ENCODE peak calls at places on chromosomes 4 and X, in ten cellular contexts. L is ovary, N is transverse colon, S is IMR-90, B is stomach, T is thyroid gland, U is K562, P is heart left ventricle, C is Peyer's patch, K is breast epithelium. O is an unnamed sample.

GRCh38 chr4:6963139-6963611 is 53.5 kb downstream of the TBC1D14 start:
- DNase-seq in L (no peak), N (no peak), S (peak), B (no peak), T (no peak), U (no peak), P (no peak), C (peak), K (no peak), O (no peak)

GRCh38 chrX:40171513-40172168 is 73.9 kb upstream of the BCOR start:
- DNase-seq in L (no peak), N (no peak), S (no peak), B (no peak), T (peak), U (peak), P (peak), C (peak), K (no peak), O (no peak)

GRCh38 chr4:84218002-84218401 is 281.1 kb downstream of the NKX6-1 start:
- DNase-seq in L (no peak), N (no peak), S (no peak), B (no peak), T (no peak), U (no peak), P (no peak), C (no peak), K (no peak), O (no peak)

GRCh38 chr4:87410669-87411068 is 11.7 kb upstream of the NUDT9 start:
- DNase-seq in L (no peak), N (no peak), S (peak), B (no peak), T (no peak), U (no peak), P (no peak), C (no peak), K (no peak), O (no peak)

GRCh38 chr4:23966720-23967119 is 76.9 kb upstream of the PPARGC1A start:
- DNase-seq in L (no peak), N (no peak), S (no peak), B (no peak), T (no peak), U (no peak), P (no peak), C (no peak), K (no peak), O (no peak)

GRCh38 chr4:108035691-108036090 is 46.0 kb downstream of the HADH start:
- DNase-seq in L (no peak), N (peak), S (no peak), B (no peak), T (no peak), U (no peak), P (no peak), C (no peak), K (no peak), O (no peak)

GRCh38 chr4:42359686-42360085 is 37.6 kb upstream of the SHISA3 start:
- DNase-seq in L (no peak), N (no peak), S (peak), B (no peak), T (no peak), U (no peak), P (no peak), C (no peak), K (no peak), O (no peak)

GRCh38 chrX:35890699-35891098 is 28.8 kb upstream of the CFAP47 start:
- DNase-seq in L (no peak), N (peak), S (peak), B (peak), T (peak), U (peak), P (no peak), C (no peak), K (no peak), O (peak)

GRCh38 chrX:109856974-109857373 is 123.9 kb upstream of the ACSL4 start:
- DNase-seq in L (no peak), N (no peak), S (peak), B (no peak), T (no peak), U (peak), P (no peak), C (no peak), K (no peak), O (no peak)

GRCh38 chrX:18951032-18951431 is 32.9 kb downstream of the PHKA2 start:
- DNase-seq in L (no peak), N (no peak), S (no peak), B (no peak), T (no peak), U (no peak), P (no peak), C (no peak), K (no peak), O (no peak)

GRCh38 chr4:156021298-156021697 is 67.6 kb upstream of the CTSO start:
- DNase-seq in L (no peak), N (no peak), S (no peak), B (no peak), T (no peak), U (no peak), P (no peak), C (no peak), K (no peak), O (no peak)

GRCh38 chr4:165070560-165070959 is 16.9 kb downstream of the TRIM75 start:
- DNase-seq in L (no peak), N (no peak), S (no peak), B (no peak), T (no peak), U (no peak), P (no peak), C (no peak), K (no peak), O (no peak)

GRCh38 chrX:131739823-131740222 is 195.9 kb downstream of the OR13H1 start:
- DNase-seq in L (no peak), N (no peak), S (no peak), B (no peak), T (no peak), U (no peak), P (no peak), C (no peak), K (no peak), O (no peak)

GRCh38 chr4:140595065-140595464 is 26.3 kb upstream of the UCP1 start:
- DNase-seq in L (no peak), N (peak), S (peak), B (peak), T (peak), U (no peak), P (no peak), C (no peak), K (no peak), O (peak)

GRCh38 chrX:103538728-103539127 is 19.4 kb upstream of the RAB40A start:
- DNase-seq in L (no peak), N (no peak), S (peak), B (no peak), T (no peak), U (no peak), P (no peak), C (no peak), K (no peak), O (peak)

GRCh38 chr4:73416423-73417087 is 12.5 kb downstream of the ALB start:
- DNase-seq in L (no peak), N (no peak), S (no peak), B (no peak), T (no peak), U (no peak), P (no peak), C (no peak), K (no peak), O (no peak)

GRCh38 chr4:185395255-185395955 is at the start of gene LRP2BP:
- DNase-seq in L (no peak), N (no peak), S (no peak), B (no peak), T (no peak), U (no peak), P (no peak), C (no peak), K (no peak), O (no peak)

GRCh38 chr4:159010563-159011260 is 92.2 kb upstream of the RAPGEF2 start:
- DNase-seq in L (peak), N (peak), S (peak), B (peak), T (peak), U (no peak), P (peak), C (no peak), K (peak), O (peak)

GRCh38 chr4:112361181-112361791 is 64.1 kb downstream of the ALPK1 start:
- DNase-seq in L (no peak), N (no peak), S (peak), B (no peak), T (no peak), U (no peak), P (no peak), C (no peak), K (no peak), O (no peak)

GRCh38 chrX:129041319-129041718 is 482.0 kb downstream of the SMARCA1 start:
- DNase-seq in L (no peak), N (no peak), S (no peak), B (no peak), T (no peak), U (no peak), P (no peak), C (no peak), K (no peak), O (no peak)

GRCh38 chrX:254630-255215 is 26.5 kb upstream of the PLCXD1 start:
- DNase-seq in L (no peak), N (no peak), S (no peak), B (peak), T (no peak), U (no peak), P (no peak), C (no peak), K (peak), O (no peak)

GRCh38 chrX:9681422-9681821 is 84.2 kb downstream of the GPR143 start:
- DNase-seq in L (no peak), N (no peak), S (peak), B (no peak), T (no peak), U (no peak), P (no peak), C (no peak), K (no peak), O (no peak)

GRCh38 chrX:152992120-152992519 is 1.8 kb downstream of the PNMA5 start:
- DNase-seq in L (no peak), N (no peak), S (no peak), B (no peak), T (no peak), U (no peak), P (no peak), C (no peak), K (no peak), O (no peak)

GRCh38 chr4:89307446-89308160 is at the start of gene GPRIN3:
- DNase-seq in L (peak), N (peak), S (no peak), B (peak), T (peak), U (no peak), P (peak), C (peak), K (no peak), O (peak)

GRCh38 chrX:47112316-47112954 is 32.1 kb downstream of the NDUFB11 start:
- DNase-seq in L (no peak), N (no peak), S (no peak), B (no peak), T (peak), U (no peak), P (no peak), C (peak), K (no peak), O (no peak)

GRCh38 chr4:30068234-30068633 is 651.9 kb upstream of the PCDH7 start:
- DNase-seq in L (no peak), N (no peak), S (no peak), B (no peak), T (no peak), U (no peak), P (no peak), C (no peak), K (no peak), O (no peak)

GRCh38 chr4:912548-913279 is 19.4 kb downstream of the GAK start:
- DNase-seq in L (no peak), N (peak), S (no peak), B (no peak), T (no peak), U (no peak), P (no peak), C (peak), K (peak), O (no peak)

GRCh38 chrX:118637997-118638396 is 89.4 kb upstream of the IL13RA1 start:
- DNase-seq in L (no peak), N (no peak), S (peak), B (no peak), T (no peak), U (no peak), P (no peak), C (no peak), K (no peak), O (no peak)

GRCh38 chr4:26029512-26030131 is 115.6 kb downstream of the SMIM20 start:
- DNase-seq in L (peak), N (no peak), S (no peak), B (no peak), T (no peak), U (no peak), P (no peak), C (no peak), K (no peak), O (no peak)

GRCh38 chr4:26028793-26029511 is 114.9 kb downstream of the SMIM20 start:
- DNase-seq in L (peak), N (peak), S (peak), B (peak), T (peak), U (peak), P (peak), C (peak), K (no peak), O (peak)

GRCh38 chr4:26030780-26031179 is 116.8 kb downstream of the SMIM20 start:
- DNase-seq in L (no peak), N (no peak), S (no peak), B (no peak), T (no peak), U (no peak), P (no peak), C (no peak), K (no peak), O (no peak)

GRCh38 chr4:26031704-26032103 is 117.7 kb downstream of the SMIM20 start:
- DNase-seq in L (no peak), N (no peak), S (no peak), B (no peak), T (no peak), U (no peak), P (no peak), C (no peak), K (no peak), O (no peak)

GRCh38 chr4:26030260-26030667 is 116.2 kb downstream of the SMIM20 start:
- DNase-seq in L (no peak), N (no peak), S (no peak), B (no peak), T (no peak), U (no peak), P (no peak), C (no peak), K (no peak), O (no peak)
- TF ChIP-seq POLR2A in L (no peak), N (no peak), S (no peak), B (no peak), T (no peak), U (no peak), P (no peak), C (no peak), K (no peak), O (no peak)

GRCh38 chrX:77561372-77561771 is 114.2 kb downstream of the FGF16 start:
- DNase-seq in L (no peak), N (no peak), S (no peak), B (no peak), T (no peak), U (no peak), P (no peak), C (no peak), K (no peak), O (no peak)
- H3K27ac ChIP-seq in L (no peak), N (no peak), S (no peak), B (no peak), T (no peak), U (no peak), P (no peak), C (no peak), K (no peak), O (no peak)

GRCh38 chr4:103198111-103198765 is at the start of gene CENPE:
- DNase-seq in L (peak), N (peak), S (peak), B (peak), T (peak), U (peak), P (peak), C (peak), K (peak), O (peak)
- TF ChIP-seq POLR2A in L (no peak), N (no peak), S (no peak), B (no peak), T (peak), U (peak), P (no peak), C (peak), K (no peak), O (no peak)

GRCh38 chr4:41069838-41070237 is 144.5 kb downstream of the APBB2 start:
- DNase-seq in L (no peak), N (no peak), S (no peak), B (no peak), T (no peak), U (no peak), P (no peak), C (no peak), K (no peak), O (no peak)

GRCh38 chr4:41067369-41067768 is 147.0 kb downstream of the APBB2 start:
- DNase-seq in L (no peak), N (no peak), S (peak), B (no peak), T (no peak), U (no peak), P (no peak), C (no peak), K (no peak), O (no peak)

GRCh38 chr4:41064953-41065352 is 149.4 kb downstream of the APBB2 start:
- DNase-seq in L (no peak), N (no peak), S (no peak), B (no peak), T (no peak), U (no peak), P (no peak), C (no peak), K (no peak), O (no peak)

GRCh38 chr4:41069268-41069667 is 145.1 kb downstream of the APBB2 start:
- DNase-seq in L (no peak), N (no peak), S (peak), B (no peak), T (no peak), U (no peak), P (no peak), C (no peak), K (no peak), O (no peak)

GRCh38 chr4:41066049-41066448 is 148.3 kb downstream of the APBB2 start:
- DNase-seq in L (no peak), N (no peak), S (no peak), B (no peak), T (no peak), U (no peak), P (no peak), C (no peak), K (no peak), O (no peak)
- H3K27ac ChIP-seq in L (no peak), N (no peak), S (no peak), B (no peak), T (no peak), U (no peak), P (no peak), C (no peak), K (no peak), O (no peak)

GRCh38 chrX:80808160-80808735 is 1.4 kb downstream of the BRWD3 start:
- DNase-seq in L (peak), N (peak), S (peak), B (peak), T (peak), U (peak), P (peak), C (peak), K (peak), O (peak)
- TF ChIP-seq POLR2A in L (no peak), N (peak), S (no peak), B (no peak), T (peak), U (no peak), P (no peak), C (no peak), K (no peak), O (no peak)

GRCh38 chr4:57093816-57094481 is 16.2 kb downstream of the IGFBP7 start:
- DNase-seq in L (no peak), N (no peak), S (no peak), B (no peak), T (no peak), U (no peak), P (no peak), C (no peak), K (no peak), O (no peak)

GRCh38 chr4:57090099-57090498 is 20.1 kb downstream of the IGFBP7 start:
- DNase-seq in L (no peak), N (no peak), S (no peak), B (no peak), T (no peak), U (no peak), P (no peak), C (no peak), K (no peak), O (no peak)

GRCh38 chr4:57094482-57095223 is 15.5 kb downstream of the IGFBP7 start:
- DNase-seq in L (no peak), N (no peak), S (peak), B (no peak), T (no peak), U (no peak), P (no peak), C (no peak), K (no peak), O (no peak)

GRCh38 chr4:57089549-57089948 is 20.6 kb downstream of the IGFBP7 start:
- DNase-seq in L (no peak), N (no peak), S (no peak), B (no peak), T (no peak), U (no peak), P (no peak), C (no peak), K (no peak), O (no peak)

GRCh38 chr4:57091657-57092162 is 18.5 kb downstream of the IGFBP7 start:
- DNase-seq in L (no peak), N (no peak), S (no peak), B (no peak), T (no peak), U (no peak), P (no peak), C (no peak), K (no peak), O (no peak)
- H3K27ac ChIP-seq in L (no peak), N (no peak), S (no peak), B (no peak), T (no peak), U (no peak), P (peak), C (no peak), K (no peak), O (peak)

O was measured in body of pancreas.